ENCODE peak calls at places on chromosomes 12 and 14, in eight cellular contexts. J is dorsolateral prefrontal cortex, I is activated B cell treated with CpG ODN at 0.5 μM for 24 hours, R is upper lobe of left lung, L is astrocyte of the spinal cord, C is endothelial cell, Q is cardiac fibroblast, Z is fibroblast of lung. W is an unnamed sample.

GRCh38 chr14:91380610-91381371 is 36.8 kb downstream of the CCDC88C start:
- DNase-seq in J (no peak), I (no peak), R (no peak), L (peak), C (no peak), Q (peak), Z (peak), W (peak)

GRCh38 chr14:51454351-51454750 is 197.4 kb upstream of the FRMD6 start:
- DNase-seq in J (no peak), I (no peak), R (no peak), L (no peak), C (no peak), Q (no peak), Z (no peak), W (peak)

GRCh38 chr14:104650057-104650980 is 39.1 kb upstream of the INF2 start:
- DNase-seq in J (peak), I (peak), R (peak), L (peak), C (peak), Q (peak), Z (peak), W (peak)

GRCh38 chr12:131162113-131162512 is 208.4 kb downstream of the ADGRD1 start:
- DNase-seq in J (no peak), I (no peak), R (no peak), L (no peak), C (no peak), Q (no peak), Z (no peak), W (no peak)

GRCh38 chr14:68982581-68982980 is 3.5 kb upstream of the ACTN1 start:
- DNase-seq in J (no peak), I (no peak), R (no peak), L (no peak), C (no peak), Q (peak), Z (peak), W (no peak)

GRCh38 chr14:20469890-20470858 is 968 bp downstream of the PNP start:
- DNase-seq in J (peak), I (peak), R (no peak), L (peak), C (peak), Q (peak), Z (peak), W (peak)

GRCh38 chr12:58967551-58967950 is 47.2 kb upstream of the LRIG3 start:
- DNase-seq in J (no peak), I (no peak), R (no peak), L (no peak), C (no peak), Q (peak), Z (peak), W (peak)

GRCh38 chr12:14283489-14284144 is 81.9 kb upstream of the ATF7IP start:
- DNase-seq in J (no peak), I (no peak), R (no peak), L (no peak), C (no peak), Q (no peak), Z (no peak), W (no peak)

GRCh38 chr14:96039633-96040311 is 610 bp downstream of the C14orf132 start:
- DNase-seq in J (peak), I (no peak), R (peak), L (peak), C (peak), Q (peak), Z (peak), W (no peak)

GRCh38 chr12:57772429-57773322 is at the start of gene EEF1AKMT3:
- DNase-seq in J (peak), I (no peak), R (peak), L (no peak), C (peak), Q (peak), Z (peak), W (peak)

GRCh38 chr12:57775044-57775443 is 2.6 kb downstream of the EEF1AKMT3 start:
- DNase-seq in J (no peak), I (no peak), R (no peak), L (no peak), C (no peak), Q (no peak), Z (no peak), W (no peak)

GRCh38 chr12:57776247-57776587 is 3.8 kb downstream of the EEF1AKMT3 start:
- DNase-seq in J (no peak), I (no peak), R (no peak), L (no peak), C (no peak), Q (no peak), Z (no peak), W (no peak)

GRCh38 chr12:57777367-57777766 is 5.0 kb downstream of the EEF1AKMT3 start:
- DNase-seq in J (no peak), I (no peak), R (no peak), L (no peak), C (no peak), Q (no peak), Z (no peak), W (no peak)

GRCh38 chr12:57775563-57776246 is 3.3 kb downstream of the EEF1AKMT3 start:
- DNase-seq in J (no peak), I (no peak), R (no peak), L (no peak), C (no peak), Q (no peak), Z (no peak), W (no peak)
- TF ChIP-seq CTCF in J (no peak), I (no peak), R (no peak), L (no peak), C (no peak), Q (no peak), Z (no peak), W (peak)

DNA sequence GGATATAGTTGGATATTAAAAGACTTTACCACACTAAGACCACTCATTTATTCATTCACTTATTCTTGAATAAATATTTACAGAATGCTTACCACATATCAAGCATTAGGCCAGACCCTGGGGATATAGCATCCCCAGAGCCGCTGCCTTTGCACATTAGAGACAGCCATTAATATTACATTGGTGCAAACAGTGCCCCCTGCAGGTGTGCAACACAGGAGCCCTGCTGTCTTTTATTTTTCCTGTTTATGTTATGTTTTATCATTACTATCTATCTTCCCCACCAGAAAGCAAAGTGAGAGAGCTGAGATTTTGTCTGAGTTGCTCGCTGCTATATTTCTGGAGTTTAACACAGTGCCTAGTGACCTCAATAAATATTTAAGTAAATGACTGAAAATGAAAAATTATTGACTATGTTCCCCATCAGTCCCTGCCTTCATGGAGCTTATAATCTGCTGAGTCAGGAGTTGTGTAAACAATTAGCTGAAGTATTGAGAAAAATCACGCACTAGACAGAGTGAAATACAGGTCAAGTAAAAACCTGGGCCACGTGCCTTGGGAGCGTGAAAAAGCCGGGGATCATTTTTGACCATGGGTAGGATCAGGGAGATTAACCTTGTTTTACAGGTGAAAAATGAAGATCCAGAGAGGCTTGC is 301.6 kb downstream of the PCNX1 start:
- DNase-seq in J (no peak), I (no peak), R (no peak), L (no peak), C (no peak), Q (no peak), Z (no peak), W (no peak)
- TF ChIP-seq CTCF in J (no peak), I (no peak), R (no peak), L (no peak), C (peak), Q (no peak), Z (no peak), W (peak)

GRCh38 chr14:39431416-39432178 is 636 bp downstream of the FBXO33 start:
- DNase-seq in J (no peak), I (no peak), R (no peak), L (peak), C (peak), Q (peak), Z (peak), W (peak)

GRCh38 chr14:39433452-39433813 is 1.2 kb upstream of the FBXO33 start:
- DNase-seq in J (no peak), I (no peak), R (no peak), L (no peak), C (no peak), Q (no peak), Z (no peak), W (no peak)

GRCh38 chr14:39432179-39432618 is at the start of gene FBXO33:
- DNase-seq in J (peak), I (peak), R (peak), L (peak), C (peak), Q (peak), Z (peak), W (peak)

GRCh38 chr14:39434401-39434800 is 2.2 kb upstream of the FBXO33 start:
- DNase-seq in J (no peak), I (no peak), R (no peak), L (no peak), C (no peak), Q (no peak), Z (no peak), W (no peak)

DNA sequence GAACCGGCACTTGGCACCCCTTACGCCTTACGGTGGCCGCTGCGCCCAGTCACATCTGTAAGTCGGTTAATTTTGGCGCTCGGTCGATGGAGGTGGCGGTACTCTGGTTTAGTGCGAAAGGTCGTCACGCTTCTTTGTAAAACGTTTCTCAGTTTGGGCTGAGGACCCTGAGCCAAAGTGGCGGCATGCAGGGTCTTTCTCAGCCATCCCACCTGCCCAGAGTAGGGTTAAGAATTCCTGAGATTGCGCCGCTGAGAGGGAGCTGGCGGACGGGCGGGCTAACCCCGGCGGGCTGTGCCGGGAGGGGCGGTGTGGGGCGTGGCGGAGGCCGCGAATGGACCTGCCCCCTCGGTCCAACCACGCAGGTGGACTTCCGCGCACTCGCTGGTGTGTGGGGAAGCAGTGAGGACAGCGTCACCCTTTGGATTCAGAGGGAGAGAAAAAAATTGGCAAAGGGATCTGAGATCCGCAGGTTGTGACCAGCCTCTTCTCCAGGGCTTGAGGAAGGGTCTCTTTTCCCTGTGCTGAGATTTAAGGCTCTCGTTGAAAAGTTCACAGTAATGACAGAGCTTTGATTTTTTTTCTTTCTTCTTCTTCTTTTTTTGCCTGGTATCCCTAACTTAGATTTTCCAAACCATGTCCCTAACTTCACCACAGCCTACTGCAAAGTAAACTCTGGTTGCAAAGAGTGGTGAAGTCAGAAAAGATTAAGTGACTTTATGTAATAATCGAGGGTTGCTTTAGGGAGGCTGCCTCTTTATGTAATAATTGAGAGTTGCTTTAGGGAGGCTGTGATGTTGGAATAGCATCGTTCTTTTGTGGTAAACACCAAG is 602 bp upstream of the FBXO33 start:
- DNase-seq in J (peak), I (peak), R (peak), L (peak), C (peak), Q (peak), Z (peak), W (peak)
- TF ChIP-seq CTCF in J (no peak), I (no peak), R (no peak), L (peak), C (no peak), Q (no peak), Z (no peak), W (no peak)

GRCh38 chr12:6065872-6066217 is 58.6 kb downstream of the VWF start:
- DNase-seq in J (no peak), I (no peak), R (peak), L (no peak), C (no peak), Q (no peak), Z (peak), W (no peak)

GRCh38 chr12:6068226-6068625 is 56.2 kb downstream of the VWF start:
- DNase-seq in J (no peak), I (no peak), R (no peak), L (no peak), C (no peak), Q (no peak), Z (peak), W (no peak)

GRCh38 chr12:6065131-6065871 is 59.2 kb downstream of the VWF start:
- DNase-seq in J (no peak), I (no peak), R (no peak), L (no peak), C (no peak), Q (no peak), Z (no peak), W (no peak)

GRCh38 chr12:6066651-6067050 is 57.8 kb downstream of the VWF start:
- DNase-seq in J (no peak), I (no peak), R (no peak), L (no peak), C (no peak), Q (no peak), Z (no peak), W (no peak)

GRCh38 chr12:6067152-6067916 is 57.1 kb downstream of the VWF start:
- DNase-seq in J (no peak), I (no peak), R (no peak), L (no peak), C (peak), Q (peak), Z (peak), W (peak)
- TF ChIP-seq CTCF in J (peak), I (no peak), R (no peak), L (peak), C (peak), Q (peak), Z (peak), W (peak)

GRCh38 chr12:68042212-68042699 is 53.0 kb downstream of the IFNG-AS1 start:
- DNase-seq in J (no peak), I (no peak), R (no peak), L (no peak), C (no peak), Q (peak), Z (no peak), W (peak)
- TF ChIP-seq CTCF in J (no peak), I (no peak), R (no peak), L (no peak), C (no peak), Q (no peak), Z (no peak), W (no peak)

DNA sequence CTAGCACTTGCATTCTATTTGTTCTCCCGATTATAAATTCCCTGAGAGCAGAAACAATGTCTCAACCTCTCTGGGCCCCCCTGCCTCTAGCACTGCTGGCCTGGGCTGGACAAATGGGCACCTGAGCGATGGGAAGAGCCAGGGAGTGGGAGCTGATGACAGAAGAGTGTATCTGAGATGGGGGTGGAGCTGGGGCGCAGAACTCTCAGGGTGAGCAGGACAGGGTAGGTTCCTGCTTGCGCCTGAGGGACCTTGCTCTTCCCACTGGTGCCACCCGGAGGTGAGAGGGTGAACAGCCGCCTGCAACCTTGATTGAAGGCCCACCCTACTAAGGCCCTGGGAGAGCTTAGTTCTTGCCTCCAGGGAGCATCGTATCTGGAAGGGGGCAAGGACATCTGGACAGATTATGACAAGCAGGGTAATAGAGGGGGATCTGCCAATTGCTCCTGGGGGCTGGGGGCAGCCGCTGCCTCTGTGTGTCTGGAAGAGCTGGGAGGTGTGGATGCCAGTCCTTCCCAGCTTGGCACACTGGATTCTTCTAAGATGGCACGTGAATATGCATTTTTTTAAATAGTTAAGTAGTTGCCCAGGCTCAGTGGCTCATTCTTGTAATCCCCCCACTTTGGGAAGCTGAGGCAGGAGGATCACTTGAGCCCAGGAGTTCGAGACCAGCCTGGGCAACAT is 43.0 kb upstream of the TSPAN9 start:
- DNase-seq in J (peak), I (no peak), R (no peak), L (peak), C (peak), Q (peak), Z (peak), W (peak)
- TF ChIP-seq CTCF in J (peak), I (no peak), R (peak), L (peak), C (peak), Q (peak), Z (peak), W (peak)

GRCh38 chr12:83150465-83151189 is 463.9 kb downstream of the TMTC2 start:
- DNase-seq in J (no peak), I (no peak), R (no peak), L (no peak), C (no peak), Q (no peak), Z (no peak), W (no peak)
- TF ChIP-seq CTCF in J (no peak), I (no peak), R (no peak), L (no peak), C (no peak), Q (no peak), Z (no peak), W (no peak)

GRCh38 chr12:143964-144649 is 69.8 kb downstream of the SLC6A12 start:
- DNase-seq in J (peak), I (no peak), R (no peak), L (peak), C (no peak), Q (no peak), Z (no peak), W (no peak)
- TF ChIP-seq CTCF in J (no peak), I (no peak), R (no peak), L (no peak), C (no peak), Q (no peak), Z (no peak), W (no peak)

GRCh38 chr12:9066755-9067433 is 48.8 kb downstream of the A2M start:
- DNase-seq in J (no peak), I (no peak), R (no peak), L (no peak), C (no peak), Q (no peak), Z (no peak), W (no peak)

GRCh38 chr12:9064815-9065606 is 50.7 kb downstream of the A2M start:
- DNase-seq in J (peak), I (peak), R (peak), L (peak), C (peak), Q (peak), Z (peak), W (peak)

GRCh38 chr12:9065607-9065856 is 50.2 kb downstream of the A2M start:
- DNase-seq in J (no peak), I (no peak), R (no peak), L (no peak), C (no peak), Q (no peak), Z (no peak), W (no peak)

GRCh38 chr12:9066183-9066623 is 49.5 kb downstream of the A2M start:
- DNase-seq in J (no peak), I (no peak), R (peak), L (no peak), C (no peak), Q (no peak), Z (no peak), W (no peak)

DNA sequence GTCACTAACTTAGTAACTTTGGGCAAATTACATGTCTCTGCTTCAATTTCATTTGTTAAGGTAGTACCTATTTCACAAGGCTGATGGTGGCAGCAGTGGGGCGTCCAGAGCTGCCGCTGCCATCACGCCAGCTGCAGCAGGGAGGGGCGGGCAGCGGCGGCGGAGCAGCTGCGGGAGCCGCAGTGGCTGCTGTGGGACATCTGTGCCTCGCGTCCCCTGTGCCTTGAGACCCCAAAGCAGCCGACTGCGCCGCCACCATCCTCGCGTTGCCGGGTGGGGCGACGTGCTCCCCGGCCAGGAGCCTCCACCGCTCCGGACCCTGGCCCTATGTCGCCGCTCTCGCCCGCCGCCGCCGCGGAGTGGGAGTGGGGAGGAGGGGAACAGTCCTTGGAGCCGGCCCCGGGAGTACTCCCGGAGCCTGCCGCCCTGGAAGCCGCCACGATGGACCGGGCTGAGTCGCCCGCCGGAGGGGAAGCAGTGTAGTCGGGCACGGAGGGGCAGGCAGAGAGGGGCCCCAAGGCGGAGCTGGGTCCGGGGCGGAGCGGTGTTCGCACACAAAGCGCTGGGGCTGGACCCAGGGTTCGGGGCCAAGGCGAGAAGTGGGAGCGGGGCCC is 51.4 kb downstream of the A2M start:
- DNase-seq in J (peak), I (peak), R (peak), L (peak), C (peak), Q (peak), Z (peak), W (peak)
- TF ChIP-seq CTCF in J (peak), I (no peak), R (peak), L (peak), C (no peak), Q (peak), Z (no peak), W (peak)

W was measured in MCF 10A.